ENCODE peak calls at places on chromosomes 13 and 19, in eight cellular contexts. H, F, I, N, Q, C, A and Y are unnamed samples.

GRCh38 chr19:47490847-47491246 is 6.8 kb upstream of the KPTN start:
- DNase-seq in H (no peak), F (no peak), I (no peak), N (no peak), Q (no peak), C (no peak), A (no peak), Y (no peak)

GRCh38 chr19:54364775-54365257 is at the start of gene LAIR1:
- DNase-seq in H (peak), F (no peak), I (no peak), N (no peak), Q (no peak), C (no peak), A (no peak), Y (no peak)

GRCh38 chr19:8158411-8159074 is 9.2 kb upstream of the FBN3 start:
- DNase-seq in H (no peak), F (peak), I (peak), N (no peak), Q (no peak), C (peak), A (no peak), Y (peak)

GRCh38 chr19:44954649-44955499 is at the start of gene CLPTM1:
- DNase-seq in H (peak), F (peak), I (peak), N (peak), Q (peak), C (peak), A (peak), Y (peak)

GRCh38 chr13:77535448-77535847 is at the start of gene SCEL:
- DNase-seq in H (no peak), F (no peak), I (no peak), N (no peak), Q (no peak), C (no peak), A (no peak), Y (no peak)

GRCh38 chr19:46073268-46073922 is 32.6 kb upstream of the IGFL4 start:
- DNase-seq in H (no peak), F (no peak), I (no peak), N (no peak), Q (no peak), C (no peak), A (no peak), Y (peak)

GRCh38 chr13:107271226-107271625 is 703.3 kb upstream of the ARGLU1 start:
- DNase-seq in H (no peak), F (peak), I (no peak), N (no peak), Q (no peak), C (no peak), A (no peak), Y (peak)

GRCh38 chr13:77386880-77387606 is 60.1 kb upstream of the MYCBP2 start:
- DNase-seq in H (no peak), F (peak), I (peak), N (no peak), Q (peak), C (peak), A (peak), Y (peak)

GRCh38 chr13:101211261-101211660 is 205.0 kb downstream of the NALCN start:
- DNase-seq in H (no peak), F (peak), I (no peak), N (no peak), Q (peak), C (no peak), A (no peak), Y (peak)

GRCh38 chr19:38003427-38004099 is 96.6 kb downstream of the SIPA1L3 start:
- DNase-seq in H (no peak), F (peak), I (peak), N (peak), Q (no peak), C (no peak), A (peak), Y (peak)

GRCh38 chr13:29428310-29428991 is 167.0 kb downstream of the SLC7A1 start:
- DNase-seq in H (no peak), F (no peak), I (no peak), N (peak), Q (no peak), C (no peak), A (no peak), Y (peak)

GRCh38 chr13:46339035-46339666 is 47.9 kb downstream of the RUBCNL start:
- DNase-seq in H (no peak), F (peak), I (no peak), N (no peak), Q (no peak), C (peak), A (no peak), Y (peak)

GRCh38 chr13:31199849-31200635 is at the start of gene B3GLCT:
- DNase-seq in H (peak), F (peak), I (no peak), N (peak), Q (no peak), C (peak), A (peak), Y (peak)

GRCh38 chr13:59991395-59991794 is 172.3 kb downstream of the DIAPH3 start:
- DNase-seq in H (no peak), F (no peak), I (no peak), N (no peak), Q (no peak), C (no peak), A (no peak), Y (no peak)

GRCh38 chr19:33416307-33417215 is 43.1 kb downstream of the CEBPG start:
- DNase-seq in H (peak), F (peak), I (no peak), N (peak), Q (no peak), C (peak), A (no peak), Y (peak)
- TF ChIP-seq CTCF in H (peak), F (peak), I (peak), N (peak), Q (peak), C (peak), A (peak), Y (peak)

GRCh38 chr13:20305587-20305986 is 73.5 kb upstream of the GJB6 start:
- DNase-seq in H (no peak), F (no peak), I (no peak), N (no peak), Q (no peak), C (no peak), A (no peak), Y (no peak)
- TF ChIP-seq CTCF in H (no peak), F (no peak), I (no peak), N (no peak), Q (no peak), C (no peak), A (no peak), Y (no peak)

GRCh38 chr19:28217064-28217463 is 995.9 kb downstream of the UQCRFS1 start:
- DNase-seq in H (no peak), F (no peak), I (no peak), N (no peak), Q (no peak), C (no peak), A (no peak), Y (no peak)

GRCh38 chr19:28218728-28219127 is 994.2 kb downstream of the UQCRFS1 start:
- DNase-seq in H (no peak), F (no peak), I (no peak), N (no peak), Q (no peak), C (no peak), A (no peak), Y (no peak)

GRCh38 chr19:28224441-28224840 is 988.5 kb downstream of the UQCRFS1 start:
- DNase-seq in H (no peak), F (no peak), I (no peak), N (no peak), Q (no peak), C (no peak), A (no peak), Y (no peak)

GRCh38 chr19:28221736-28222135 is 991.2 kb downstream of the UQCRFS1 start:
- DNase-seq in H (no peak), F (no peak), I (no peak), N (no peak), Q (no peak), C (no peak), A (no peak), Y (no peak)
- TF ChIP-seq CTCF in H (no peak), F (no peak), I (no peak), N (no peak), Q (no peak), C (no peak), A (no peak), Y (no peak)

GRCh38 chr13:97542102-97542501 is 108.1 kb downstream of the RAP2A start:
- DNase-seq in H (no peak), F (peak), I (no peak), N (no peak), Q (no peak), C (no peak), A (no peak), Y (no peak)
- TF ChIP-seq CTCF in H (no peak), F (no peak), I (no peak), N (no peak), Q (no peak), C (no peak), A (no peak), Y (no peak)

GRCh38 chr13:114064516-114065140 is 67.8 kb downstream of the RASA3 start:
- DNase-seq in H (no peak), F (peak), I (no peak), N (peak), Q (no peak), C (no peak), A (no peak), Y (peak)
- TF ChIP-seq CTCF in H (no peak), F (no peak), I (no peak), N (no peak), Q (no peak), C (no peak), A (no peak), Y (no peak)

DNA sequence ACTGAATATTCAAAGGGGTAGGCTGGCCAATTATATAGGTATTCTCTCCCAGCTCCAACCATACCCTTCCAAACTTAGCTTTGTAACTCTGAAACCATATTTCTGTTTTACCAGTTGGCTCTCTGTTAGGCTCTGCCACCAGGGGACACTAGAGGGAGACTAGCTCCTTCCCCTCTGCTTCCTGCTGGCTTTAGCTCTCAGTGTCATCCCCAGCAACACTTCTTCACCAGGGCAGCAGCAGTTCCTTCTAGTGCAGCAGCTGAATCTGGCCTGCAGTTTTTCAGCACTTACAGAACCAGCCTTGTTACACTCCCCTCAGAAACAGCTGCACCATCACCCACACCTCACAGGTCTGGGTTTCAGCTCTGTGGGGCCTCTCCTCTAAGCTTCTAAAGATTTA is 51.0 kb upstream of the DOCK9 start:
- DNase-seq in H (peak), F (no peak), I (no peak), N (no peak), Q (no peak), C (no peak), A (no peak), Y (peak)
- TF ChIP-seq CTCF in H (peak), F (no peak), I (no peak), N (no peak), Q (no peak), C (peak), A (peak), Y (peak)